ENCODE peak calls at places on chromosomes 7 and 10, in four cellular contexts. One of them, this sample, is unnamed.

GRCh38 chr10:121084029-121084674 is 233.0 kb downstream of the WDR11 start:
- DNase-seq in ovary: no peak
- DNase-seq in sigmoid colon: no peak
- DNase-seq in vagina: no peak
- DNase-seq in this sample: no peak

GRCh38 chr7:84855758-84856157 is 331.1 kb downstream of the SEMA3D start:
- DNase-seq in ovary: no peak
- DNase-seq in vagina: no peak
- DNase-seq in sigmoid colon: no peak
- DNase-seq in this sample: no peak

GRCh38 chr10:124293641-124294449 is 124.9 kb downstream of the OAT start:
- DNase-seq in vagina: no peak
- DNase-seq in ovary: no peak
- DNase-seq in sigmoid colon: peak; percentile 47
- DNase-seq in this sample: no peak

GRCh38 chr7:100894860-100895700 is 608 bp downstream of the ACHE start:
- DNase-seq in vagina: no peak
- DNase-seq in sigmoid colon: peak; percentile 76
- DNase-seq in ovary: peak; percentile 59
- DNase-seq in this sample: peak; percentile 78

GRCh38 chr7:47814905-47815613 is 133.2 kb downstream of the PKD1L1 start:
- DNase-seq in sigmoid colon: no peak
- DNase-seq in vagina: no peak
- DNase-seq in ovary: no peak
- DNase-seq in this sample: no peak

GRCh38 chr10:131173484-131174210 is 137.9 kb downstream of the TCERG1L start:
- DNase-seq in vagina: peak; percentile 70
- DNase-seq in ovary: no peak
- DNase-seq in sigmoid colon: peak; percentile 26
- DNase-seq in this sample: no peak

GRCh38 chr10:82942572-82943091 is 1067.6 kb downstream of the NRG3 start:
- DNase-seq in sigmoid colon: peak; percentile 62
- DNase-seq in ovary: peak; percentile 63
- DNase-seq in vagina: no peak
- DNase-seq in this sample: no peak

GRCh38 chr7:128343554-128344430 is at the start of gene RBM28:
- DNase-seq in vagina: no peak
- DNase-seq in sigmoid colon: peak; percentile 93
- DNase-seq in ovary: peak; percentile 76
- DNase-seq in this sample: peak; percentile 92

GRCh38 chr10:21315321-21316220 is 209.9 kb downstream of the SKIDA1 start:
- DNase-seq in ovary: peak; percentile 90
- DNase-seq in vagina: no peak
- DNase-seq in sigmoid colon: peak; percentile 69
- DNase-seq in this sample: no peak

GRCh38 chr10:71052261-71052660 is 160.1 kb upstream of the UNC5B start:
- DNase-seq in ovary: no peak
- DNase-seq in vagina: no peak
- DNase-seq in sigmoid colon: no peak
- DNase-seq in this sample: no peak

GRCh38 chr10:120431356-120431755 is 25.7 kb upstream of the PLPP4 start:
- DNase-seq in vagina: no peak
- DNase-seq in ovary: no peak
- DNase-seq in sigmoid colon: no peak
- DNase-seq in this sample: no peak

GRCh38 chr7:2287742-2288141 is 26.5 kb downstream of the SNX8 start:
- DNase-seq in sigmoid colon: no peak
- DNase-seq in vagina: no peak
- DNase-seq in ovary: no peak
- DNase-seq in this sample: no peak

GRCh38 chr10:125564570-125564969 is 118.4 kb downstream of the TEX36 start:
- DNase-seq in sigmoid colon: no peak
- DNase-seq in vagina: no peak
- DNase-seq in ovary: no peak
- DNase-seq in this sample: no peak

GRCh38 chr10:120719333-120719732 is 131.8 kb upstream of the WDR11 start:
- DNase-seq in vagina: no peak
- DNase-seq in ovary: no peak
- DNase-seq in sigmoid colon: no peak
- DNase-seq in this sample: no peak

GRCh38 chr7:141702047-141702567 is at the start of gene DENND11:
- DNase-seq in vagina: no peak
- DNase-seq in ovary: peak; percentile 32
- DNase-seq in sigmoid colon: no peak
- DNase-seq in this sample: peak; percentile 75

GRCh38 chr10:17041626-17042520 is 87.7 kb downstream of the CUBN start:
- DNase-seq in sigmoid colon: no peak
- DNase-seq in vagina: no peak
- DNase-seq in ovary: no peak
- DNase-seq in this sample: no peak

GRCh38 chr7:44045226-44046014 is 918 bp downstream of the DBNL start:
- DNase-seq in vagina: peak; percentile 25
- DNase-seq in sigmoid colon: no peak
- DNase-seq in ovary: no peak
- DNase-seq in this sample: no peak

GRCh38 chr10:7409732-7410168 is 1.1 kb downstream of the SFMBT2 start:
- DNase-seq in sigmoid colon: no peak
- DNase-seq in ovary: peak; percentile 32
- DNase-seq in vagina: no peak
- DNase-seq in this sample: no peak

DNA sequence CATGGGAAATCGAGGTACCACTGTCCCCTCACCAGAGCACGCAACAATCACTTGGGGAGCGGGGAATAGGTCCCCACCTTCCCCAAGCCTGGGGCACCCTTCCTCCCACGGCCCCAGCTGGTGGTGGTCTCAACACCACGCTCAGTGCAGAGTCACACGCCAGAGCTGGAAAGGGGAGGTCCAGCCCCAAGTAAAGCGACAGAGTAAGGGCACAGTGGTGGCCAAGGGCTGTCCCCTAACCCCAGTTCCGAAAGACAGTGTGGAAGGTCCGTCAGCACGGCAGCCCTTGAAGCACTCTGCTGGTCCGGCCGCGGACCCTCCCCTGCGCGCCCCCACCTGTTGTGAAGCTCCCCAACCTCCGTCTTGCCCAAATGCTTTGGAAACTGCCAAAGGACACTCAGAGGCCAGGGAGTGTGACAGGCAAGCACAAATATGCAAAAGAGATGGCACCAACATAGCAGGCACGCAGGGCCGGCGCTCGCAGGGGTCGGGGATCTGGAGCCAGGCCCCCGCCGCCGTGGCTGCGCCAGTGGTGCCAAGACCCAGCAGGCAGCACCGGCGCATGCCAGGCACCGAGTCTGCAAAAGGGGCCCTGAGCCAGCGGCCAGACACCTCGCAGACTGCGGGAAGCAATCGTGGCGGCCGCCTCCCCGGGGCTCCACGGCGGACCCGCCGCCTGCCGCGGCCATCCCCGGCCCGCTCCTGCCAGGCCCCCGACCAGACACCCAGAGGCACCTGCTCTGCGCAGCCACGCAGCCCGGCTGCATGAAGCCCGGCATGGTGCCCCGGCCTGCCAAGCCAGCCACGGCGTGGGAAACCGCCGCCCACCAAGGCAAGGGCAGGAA is 51.6 kb upstream of the SRRM3 start:
- DNase-seq in sigmoid colon: no peak
- DNase-seq in ovary: no peak
- DNase-seq in vagina: no peak
- DNase-seq in this sample: no peak
- TF ChIP-seq POLR2A in sigmoid colon: no peak
- TF ChIP-seq POLR2A in ovary: no peak
- TF ChIP-seq POLR2A in vagina: no peak
- TF ChIP-seq POLR2A in this sample: no peak

GRCh38 chr7:116951366-116952292 is 1.7 kb upstream of the ST7 start:
- DNase-seq in sigmoid colon: no peak
- DNase-seq in ovary: no peak
- DNase-seq in vagina: no peak
- DNase-seq in this sample: no peak

GRCh38 chr7:116954443-116954838 is 1.1 kb downstream of the ST7 start:
- DNase-seq in ovary: no peak
- DNase-seq in vagina: no peak
- DNase-seq in sigmoid colon: no peak
- DNase-seq in this sample: no peak

GRCh38 chr7:116953727-116954442 is 584 bp downstream of the ST7 start:
- DNase-seq in sigmoid colon: peak; percentile 80
- DNase-seq in vagina: no peak
- DNase-seq in ovary: peak; percentile 71
- DNase-seq in this sample: no peak

GRCh38 chr7:116953372-116953726 is at the start of gene ST7:
- DNase-seq in vagina: no peak
- DNase-seq in sigmoid colon: peak; percentile 83
- DNase-seq in ovary: peak; percentile 62
- DNase-seq in this sample: peak; percentile 79

DNA sequence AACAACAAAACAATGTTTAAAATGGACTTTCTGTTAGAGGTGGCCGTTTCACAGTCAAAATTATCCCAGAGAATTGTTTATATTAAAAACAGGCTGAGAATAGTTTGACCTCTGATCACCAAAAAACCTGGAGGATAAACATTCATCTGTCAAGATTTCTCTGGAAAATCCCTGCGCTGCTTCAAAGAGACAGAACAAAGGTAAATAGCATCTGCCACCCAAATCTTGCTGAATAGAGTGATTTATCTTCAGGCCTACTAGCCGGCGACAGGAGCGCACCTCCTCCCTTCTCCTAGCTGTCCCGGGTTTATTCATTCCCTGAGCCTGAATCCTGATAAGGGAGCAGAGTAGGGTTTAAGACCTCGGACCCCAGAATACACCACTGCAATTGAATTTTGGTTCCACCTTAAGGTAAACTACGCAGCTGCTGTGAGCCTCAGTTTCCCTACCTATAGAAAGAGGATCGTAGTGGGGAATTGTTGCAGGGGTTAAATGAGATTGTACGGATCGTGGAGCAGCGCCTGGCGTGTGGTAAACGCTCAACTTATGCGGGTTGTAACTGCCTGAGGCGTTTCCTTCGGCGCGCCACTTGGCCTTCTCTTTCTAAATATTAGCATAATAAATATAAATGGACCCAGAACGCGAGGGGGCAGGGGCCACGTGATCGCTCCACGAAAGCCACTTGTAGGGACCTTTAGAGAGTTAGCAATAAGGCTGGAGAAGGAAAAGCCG is 495 bp upstream of the ST7 start:
- DNase-seq in ovary: no peak
- DNase-seq in sigmoid colon: peak; percentile 83
- DNase-seq in vagina: no peak
- DNase-seq in this sample: peak; percentile 79
- TF ChIP-seq POLR2A in ovary: no peak
- TF ChIP-seq POLR2A in sigmoid colon: no peak
- TF ChIP-seq POLR2A in vagina: no peak
- TF ChIP-seq POLR2A in this sample: no peak

GRCh38 chr7:139139150-139139549 is 29.6 kb upstream of the ZC3HAV1 start:
- DNase-seq in sigmoid colon: no peak
- DNase-seq in ovary: no peak
- DNase-seq in vagina: no peak
- DNase-seq in this sample: no peak

GRCh38 chr7:139127648-139128047 is 18.1 kb upstream of the ZC3HAV1 start:
- DNase-seq in sigmoid colon: no peak
- DNase-seq in vagina: no peak
- DNase-seq in ovary: no peak
- DNase-seq in this sample: no peak

GRCh38 chr7:139131622-139132021 is 22.1 kb upstream of the ZC3HAV1 start:
- DNase-seq in sigmoid colon: no peak
- DNase-seq in vagina: no peak
- DNase-seq in ovary: no peak
- DNase-seq in this sample: no peak

GRCh38 chr7:139133335-139134139 is 24.0 kb upstream of the ZC3HAV1 start:
- DNase-seq in vagina: no peak
- DNase-seq in ovary: peak; percentile 74
- DNase-seq in sigmoid colon: peak; percentile 91
- DNase-seq in this sample: peak; percentile 82
- TF ChIP-seq POLR2A in vagina: no peak
- TF ChIP-seq POLR2A in ovary: peak; percentile 13
- TF ChIP-seq POLR2A in sigmoid colon: no peak
- TF ChIP-seq POLR2A in this sample: no peak

GRCh38 chr7:22083711-22084289 is 138.1 kb upstream of the CDCA7L start:
- DNase-seq in vagina: no peak
- DNase-seq in sigmoid colon: no peak
- DNase-seq in ovary: no peak
- DNase-seq in this sample: no peak

GRCh38 chr7:22087861-22088260 is 142.2 kb upstream of the CDCA7L start:
- DNase-seq in ovary: no peak
- DNase-seq in vagina: no peak
- DNase-seq in sigmoid colon: no peak
- DNase-seq in this sample: no peak

GRCh38 chr7:22082553-22082885 is 136.8 kb upstream of the CDCA7L start:
- DNase-seq in vagina: no peak
- DNase-seq in ovary: no peak
- DNase-seq in sigmoid colon: no peak
- DNase-seq in this sample: no peak

GRCh38 chr7:22082886-22083710 is 137.4 kb upstream of the CDCA7L start:
- DNase-seq in vagina: no peak
- DNase-seq in ovary: peak; percentile 73
- DNase-seq in sigmoid colon: peak; percentile 94
- DNase-seq in this sample: peak; percentile 95
- TF ChIP-seq POLR2A in vagina: no peak
- TF ChIP-seq POLR2A in ovary: no peak
- TF ChIP-seq POLR2A in sigmoid colon: no peak
- TF ChIP-seq POLR2A in this sample: no peak

GRCh38 chr7:155300641-155301452 is 3.2 kb downstream of the INSIG1 start:
- DNase-seq in sigmoid colon: no peak
- DNase-seq in ovary: no peak
- DNase-seq in vagina: peak; percentile 74
- DNase-seq in this sample: no peak

GRCh38 chr7:155298288-155298833 is 683 bp downstream of the INSIG1 start:
- DNase-seq in sigmoid colon: no peak
- DNase-seq in vagina: peak; percentile 58
- DNase-seq in ovary: no peak
- DNase-seq in this sample: no peak

GRCh38 chr7:155297517-155298287 is at the start of gene INSIG1:
- DNase-seq in ovary: peak; percentile 90
- DNase-seq in sigmoid colon: peak; percentile 96
- DNase-seq in vagina: peak; percentile 93
- DNase-seq in this sample: peak; percentile 92

GRCh38 chr7:155298834-155299538 is 1.3 kb downstream of the INSIG1 start:
- DNase-seq in sigmoid colon: peak; percentile 97
- DNase-seq in vagina: no peak
- DNase-seq in ovary: peak; percentile 84
- DNase-seq in this sample: peak; percentile 99

GRCh38 chr7:155299539-155300202 is 2.0 kb downstream of the INSIG1 start:
- DNase-seq in sigmoid colon: no peak
- DNase-seq in ovary: no peak
- DNase-seq in vagina: no peak
- DNase-seq in this sample: no peak
- TF ChIP-seq POLR2A in sigmoid colon: no peak
- TF ChIP-seq POLR2A in ovary: no peak
- TF ChIP-seq POLR2A in vagina: no peak
- TF ChIP-seq POLR2A in this sample: no peak